ENCODE peak calls at places on chromosomes 2 and 18, in four cellular contexts. M is K562, T is HepG2, K is H1. Z is an unnamed sample.

GRCh38 chr2:54603357-54603756 is 120.1 kb upstream of the EML6 start:
- DNase-seq in M (no peak), T (no peak), K (no peak), Z (no peak)

GRCh38 chr18:56538756-56539155 is 99.6 kb downstream of the TXNL1 start:
- DNase-seq in M (no peak), T (no peak), K (no peak), Z (no peak)

GRCh38 chr18:48805826-48806535 is 144.8 kb downstream of the SMAD7 start:
- DNase-seq in M (no peak), T (no peak), K (peak), Z (no peak)

GRCh38 chr2:178205853-178206516 is 11.7 kb downstream of the OSBPL6 start:
- DNase-seq in M (no peak), T (no peak), K (no peak), Z (no peak)

GRCh38 chr18:8794133-8794986 is 89.0 kb downstream of the MTCL1 start:
- DNase-seq in M (no peak), T (peak), K (no peak), Z (peak)

GRCh38 chr2:66024396-66024795 is 410.5 kb upstream of the MEIS1 start:
- DNase-seq in M (no peak), T (peak), K (no peak), Z (no peak)

GRCh38 chr2:237886702-237887481 is 27.5 kb downstream of the RAMP1 start:
- DNase-seq in M (no peak), T (no peak), K (no peak), Z (no peak)

GRCh38 chr2:102520009-102520408 is 47.0 kb downstream of the SLC9A4 start:
- DNase-seq in M (peak), T (peak), K (no peak), Z (peak)

GRCh38 chr2:74834806-74835755 is 1.2 kb downstream of the HK2 start:
- DNase-seq in M (peak), T (peak), K (peak), Z (no peak)

GRCh38 chr2:191302459-191303155 is 57.4 kb downstream of the MYO1B start:
- DNase-seq in M (peak), T (peak), K (no peak), Z (peak)

GRCh38 chr2:27051902-27052645 is 606 bp downstream of the AGBL5 start:
- DNase-seq in M (no peak), T (no peak), K (peak), Z (peak)

DNA sequence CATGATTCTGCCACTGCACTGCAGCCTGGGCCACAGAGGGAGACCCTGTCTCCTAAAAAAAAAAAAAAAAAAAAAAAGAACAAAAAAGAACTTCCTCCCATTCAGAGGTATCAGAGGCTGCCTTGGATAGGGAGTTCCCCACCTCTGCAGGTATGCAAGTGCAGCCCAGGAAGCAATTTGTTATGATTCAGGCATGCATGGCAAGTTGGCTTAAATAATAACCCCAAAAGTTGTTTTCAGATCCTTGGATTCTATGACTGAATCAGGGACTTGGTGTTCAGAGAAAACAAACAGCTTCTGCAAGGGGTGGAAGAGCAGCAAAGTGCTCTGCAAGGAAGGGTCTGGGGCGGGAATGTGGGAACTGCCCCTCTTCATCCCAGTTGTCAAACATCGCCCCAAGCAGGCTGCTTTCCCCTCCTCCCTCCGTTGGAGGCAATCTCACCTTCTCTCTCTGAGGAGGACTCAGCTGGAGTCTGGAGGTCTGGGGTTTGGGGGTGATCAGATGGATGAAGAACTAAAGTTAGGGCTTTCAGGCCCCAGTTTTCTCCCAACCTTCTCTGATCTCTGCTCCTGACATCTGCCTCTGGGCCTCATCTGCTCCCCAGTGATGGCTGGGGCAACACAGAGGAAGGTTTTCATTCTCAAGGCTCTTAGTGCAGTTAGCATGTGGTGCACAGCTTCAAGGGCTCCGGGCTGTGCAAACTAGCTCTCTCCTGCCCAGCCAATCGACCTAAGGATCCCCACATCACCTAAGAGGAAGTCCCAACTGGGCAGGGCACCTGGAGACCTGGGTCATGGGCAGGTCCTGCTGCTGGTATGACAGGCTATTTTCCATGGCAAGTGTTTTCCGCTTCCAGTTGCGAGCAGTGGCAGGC is 3.5 kb upstream of the GDF7 start:
- DNase-seq in M (no peak), T (no peak), K (no peak), Z (no peak)
- TF ChIP-seq PHF8 in M (no peak), T (no peak), K (no peak), Z (no peak)

GRCh38 chr2:108418416-108418815 is 30.6 kb upstream of the GCC2 start:
- DNase-seq in M (no peak), T (no peak), K (no peak), Z (no peak)

GRCh38 chr2:108414256-108414876 is 34.6 kb upstream of the GCC2 start:
- DNase-seq in M (peak), T (peak), K (no peak), Z (no peak)

GRCh38 chr2:108413731-108414130 is 35.3 kb upstream of the GCC2 start:
- DNase-seq in M (no peak), T (no peak), K (no peak), Z (no peak)

GRCh38 chr2:108414945-108415344 is 34.1 kb upstream of the GCC2 start:
- DNase-seq in M (no peak), T (no peak), K (no peak), Z (no peak)

GRCh38 chr2:108417254-108417653 is 31.8 kb upstream of the GCC2 start:
- DNase-seq in M (peak), T (peak), K (no peak), Z (peak)
- TF ChIP-seq PHF8 in M (no peak), T (no peak), K (no peak), Z (no peak)

DNA sequence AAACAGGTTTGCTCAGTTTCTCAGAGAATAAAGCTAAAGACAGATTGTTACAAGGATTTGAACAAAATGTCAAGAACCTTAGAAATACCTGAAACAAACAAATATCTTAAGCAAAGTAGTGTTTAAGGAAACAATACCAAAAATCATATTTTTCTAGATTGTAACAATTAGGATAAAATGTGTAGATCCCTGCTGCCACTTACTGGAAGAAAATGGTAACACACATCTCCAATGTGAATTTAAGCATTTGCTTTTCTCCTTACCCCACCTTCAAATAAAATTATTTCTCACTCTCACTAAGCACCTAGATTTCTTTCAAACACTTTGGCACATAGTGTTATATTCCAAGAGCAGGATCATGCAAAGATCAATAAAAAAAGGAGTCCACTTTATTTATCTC is 34.9 kb downstream of the SUCLG1 start:
- DNase-seq in M (peak), T (no peak), K (no peak), Z (peak)
- TF ChIP-seq PHF8 in M (no peak), T (no peak), K (no peak), Z (no peak)

GRCh38 chr2:220569380-220569779 is 942.0 kb downstream of the SLC4A3 start:
- DNase-seq in M (no peak), T (no peak), K (no peak), Z (no peak)

GRCh38 chr2:220575963-220576362 is 948.5 kb downstream of the SLC4A3 start:
- DNase-seq in M (no peak), T (no peak), K (no peak), Z (no peak)

GRCh38 chr2:220574038-220574437 is 946.6 kb downstream of the SLC4A3 start:
- DNase-seq in M (no peak), T (no peak), K (no peak), Z (no peak)

GRCh38 chr2:220572385-220572784 is 945.0 kb downstream of the SLC4A3 start:
- DNase-seq in M (no peak), T (no peak), K (no peak), Z (no peak)
- TF ChIP-seq PHF8 in M (no peak), T (no peak), K (no peak), Z (no peak)

DNA sequence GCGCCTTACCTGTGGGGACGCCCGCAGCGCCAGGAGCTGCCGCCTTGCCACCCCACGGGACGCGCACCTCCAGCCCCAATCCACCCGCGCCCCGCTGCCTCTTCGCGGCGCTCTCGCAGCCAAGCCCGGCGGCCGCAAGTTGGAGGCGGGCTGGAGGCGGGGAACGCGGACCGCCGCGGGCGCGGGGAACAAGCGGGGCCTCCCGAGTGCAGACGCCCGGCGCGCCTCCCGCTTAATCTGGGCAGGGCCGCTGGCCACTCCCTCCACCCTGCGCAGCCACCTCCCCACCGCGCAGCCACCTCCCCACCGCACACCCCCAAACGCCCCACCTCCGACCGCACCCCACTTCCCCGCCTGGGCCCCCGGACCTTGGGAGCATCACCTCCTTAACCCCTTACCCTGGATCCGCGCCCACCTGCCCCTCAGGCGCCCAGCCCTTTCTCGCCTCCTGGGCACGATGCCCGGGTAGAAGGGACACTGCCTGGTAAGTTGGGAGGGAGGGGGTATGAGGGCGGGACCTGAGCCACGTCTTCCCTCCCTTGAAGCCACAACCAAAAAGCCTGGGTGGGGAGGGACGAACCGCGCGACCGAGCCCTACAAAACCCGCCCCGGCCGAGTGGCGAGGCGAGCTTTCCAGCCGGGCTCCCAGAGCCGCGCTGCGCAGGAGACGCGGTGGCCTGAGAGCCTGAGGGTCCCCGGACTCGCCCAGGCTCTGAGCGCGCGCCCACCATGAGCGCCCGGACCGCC is at the start of the genes COL4A3 and COL4A4:
- DNase-seq in M (no peak), T (no peak), K (peak), Z (peak)
- TF ChIP-seq PHF8 in M (no peak), T (no peak), K (peak), Z (peak)

GRCh38 chr18:58243401-58243800 is 199.4 kb downstream of the NEDD4L start:
- DNase-seq in M (no peak), T (no peak), K (no peak), Z (no peak)

GRCh38 chr18:58249677-58250076 is 205.7 kb downstream of the NEDD4L start:
- DNase-seq in M (no peak), T (no peak), K (no peak), Z (no peak)

GRCh38 chr18:58251416-58251815 is 207.4 kb downstream of the NEDD4L start:
- DNase-seq in M (no peak), T (no peak), K (no peak), Z (no peak)

GRCh38 chr18:58242978-58243377 is 199.0 kb downstream of the NEDD4L start:
- DNase-seq in M (no peak), T (no peak), K (no peak), Z (no peak)

GRCh38 chr18:58247363-58247834 is 203.4 kb downstream of the NEDD4L start:
- DNase-seq in M (no peak), T (no peak), K (peak), Z (no peak)
- TF ChIP-seq PHF8 in M (no peak), T (no peak), K (no peak), Z (no peak)

DNA sequence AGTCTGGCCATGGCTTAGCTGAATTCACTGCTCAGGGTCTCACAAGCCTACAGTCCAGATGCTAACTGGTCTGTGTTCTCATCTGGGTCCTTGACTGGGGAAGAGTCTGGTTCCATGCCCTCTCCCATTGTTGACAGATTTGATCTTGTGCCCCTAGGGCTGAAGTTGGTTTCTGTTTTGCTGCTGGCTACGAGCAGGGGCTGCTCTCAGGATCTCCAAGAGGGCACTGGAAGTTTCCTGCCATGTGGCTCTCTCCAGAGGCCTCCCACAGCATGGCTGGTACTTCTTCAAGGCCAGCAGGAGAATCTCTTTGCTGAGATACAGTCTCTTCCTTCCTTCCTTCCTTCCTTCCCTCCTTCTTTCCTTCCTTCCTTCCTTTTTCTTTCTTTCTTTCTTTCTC is 78.1 kb downstream of the SPP2 start:
- DNase-seq in M (no peak), T (no peak), K (no peak), Z (no peak)
- TF ChIP-seq PHF8 in M (no peak), T (no peak), K (no peak), Z (no peak)

GRCh38 chr2:9329497-9329896 is 93.8 kb downstream of the ITGB1BP1 start:
- DNase-seq in M (no peak), T (no peak), K (no peak), Z (no peak)

GRCh38 chr2:9326975-9327374 is 96.4 kb downstream of the ITGB1BP1 start:
- DNase-seq in M (peak), T (peak), K (no peak), Z (peak)

GRCh38 chr2:9325428-9325827 is 97.9 kb downstream of the ITGB1BP1 start:
- DNase-seq in M (no peak), T (no peak), K (no peak), Z (no peak)

GRCh38 chr2:9328931-9329330 is 94.4 kb downstream of the ITGB1BP1 start:
- DNase-seq in M (no peak), T (no peak), K (no peak), Z (no peak)

GRCh38 chr2:9327873-9328352 is 95.4 kb downstream of the ITGB1BP1 start:
- DNase-seq in M (peak), T (peak), K (no peak), Z (no peak)
- TF ChIP-seq PHF8 in M (no peak), T (no peak), K (no peak), Z (no peak)

GRCh38 chr2:154692927-154693326 is 5.6 kb upstream of the KCNJ3 start:
- DNase-seq in M (no peak), T (no peak), K (no peak), Z (no peak)
- TF ChIP-seq PHF8 in M (no peak), T (no peak), K (no peak), Z (no peak)

GRCh38 chr2:46487667-46488333 is 8.4 kb downstream of the TMEM247 start:
- DNase-seq in M (peak), T (no peak), K (no peak), Z (peak)
- TF ChIP-seq PHF8 in M (no peak), T (no peak), K (no peak), Z (no peak)